ENCODE peak calls at places on chromosomes 13 and 19, in eight cellular contexts. Y is upper lobe of left lung, D is cardiac muscle cell, E is anterior cingulate cortex, B is AG09309, M is iPS-NIHi11, L is GM12865, F is NCI-H510A treated with DMSO at 0.1 percent for 48 hours. A is an unnamed sample.

GRCh38 chr19:4304509-4305252 is at the start of gene FSD1:
- DNase-seq in Y (no peak), D (peak), E (peak), B (no peak), M (peak), L (peak), F (peak), A (no peak)

GRCh38 chr13:101611491-101612475 is 159.3 kb downstream of the ITGBL1 start:
- DNase-seq in Y (no peak), D (no peak), E (no peak), B (no peak), M (no peak), L (no peak), F (no peak), A (no peak)

GRCh38 chr13:35954207-35954560 is 177.0 kb downstream of the DCLK1 start:
- DNase-seq in Y (no peak), D (no peak), E (no peak), B (no peak), M (no peak), L (no peak), F (no peak), A (no peak)

GRCh38 chr19:9986787-9987281 is 23.5 kb downstream of the COL5A3 start:
- DNase-seq in Y (no peak), D (no peak), E (peak), B (no peak), M (no peak), L (no peak), F (no peak), A (peak)

GRCh38 chr19:13993554-13994308 is 12.4 kb downstream of the RFX1 start:
- DNase-seq in Y (no peak), D (no peak), E (no peak), B (no peak), M (no peak), L (no peak), F (no peak), A (no peak)

GRCh38 chr13:24108615-24108965 is 51.9 kb upstream of the SPATA13 start:
- DNase-seq in Y (no peak), D (no peak), E (no peak), B (no peak), M (no peak), L (no peak), F (no peak), A (no peak)

GRCh38 chr13:39159971-39160370 is 121.7 kb downstream of the NHLRC3 start:
- DNase-seq in Y (no peak), D (no peak), E (no peak), B (no peak), M (no peak), L (no peak), F (no peak), A (no peak)

GRCh38 chr13:21402586-21403307 is 56.4 kb downstream of the ZDHHC20 start:
- DNase-seq in Y (no peak), D (no peak), E (no peak), B (no peak), M (no peak), L (no peak), F (no peak), A (peak)

GRCh38 chr13:79973533-79973963 is 367.4 kb downstream of the SPRY2 start:
- DNase-seq in Y (no peak), D (no peak), E (no peak), B (no peak), M (peak), L (peak), F (no peak), A (no peak)

GRCh38 chr13:38630780-38631179 is 56.1 kb upstream of the FREM2 start:
- DNase-seq in Y (no peak), D (no peak), E (no peak), B (no peak), M (no peak), L (no peak), F (no peak), A (peak)

GRCh38 chr13:106589716-106590115 is 21.8 kb upstream of the ARGLU1 start:
- DNase-seq in Y (no peak), D (no peak), E (no peak), B (no peak), M (no peak), L (no peak), F (no peak), A (no peak)

GRCh38 chr19:44071824-44072542 is at the start of gene ZNF284:
- DNase-seq in Y (peak), D (peak), E (peak), B (peak), M (peak), L (peak), F (peak), A (peak)

GRCh38 chr13:27406178-27406939 is 18.1 kb upstream of the GTF3A start:
- DNase-seq in Y (no peak), D (peak), E (no peak), B (no peak), M (peak), L (peak), F (peak), A (peak)

GRCh38 chr13:40130871-40131636 is 475.6 kb downstream of the COG6 start:
- DNase-seq in Y (no peak), D (no peak), E (no peak), B (no peak), M (no peak), L (no peak), F (no peak), A (peak)

GRCh38 chr13:33550885-33551284 is 265.3 kb upstream of the STARD13 start:
- DNase-seq in Y (no peak), D (no peak), E (no peak), B (no peak), M (no peak), L (no peak), F (no peak), A (no peak)

GRCh38 chr19:5115771-5116202 is 146.9 kb downstream of the KDM4B start:
- DNase-seq in Y (no peak), D (no peak), E (no peak), B (peak), M (no peak), L (no peak), F (no peak), A (peak)

GRCh38 chr13:73228546-73228945 is 169.7 kb downstream of the KLF5 start:
- DNase-seq in Y (no peak), D (no peak), E (no peak), B (no peak), M (no peak), L (no peak), F (no peak), A (no peak)

GRCh38 chr13:79895416-79895815 is 414.5 kb downstream of the NDFIP2 start:
- DNase-seq in Y (no peak), D (no peak), E (no peak), B (no peak), M (no peak), L (no peak), F (no peak), A (no peak)

GRCh38 chr19:18543814-18544475 is 572 bp upstream of the FKBP8 start:
- DNase-seq in Y (peak), D (peak), E (peak), B (no peak), M (peak), L (peak), F (peak), A (peak)

GRCh38 chr13:49082653-49083536 is 107.2 kb downstream of the FNDC3A start:
- DNase-seq in Y (no peak), D (no peak), E (no peak), B (peak), M (no peak), L (peak), F (no peak), A (peak)

GRCh38 chr19:45424191-45425058 is 708 bp upstream of the ERCC1 start:
- DNase-seq in Y (peak), D (no peak), E (no peak), B (peak), M (peak), L (peak), F (peak), A (peak)